ENCODE peak calls at places on chromosomes 5 and 9, in eight cellular contexts. One of them, this sample, is unnamed. For H3K4me1, the result is how much of the 10 kb centered on the place peaks cover.

GRCh38 chr9:12674961-12675360 is 18.2 kb upstream of the TYRP1 start:
- DNase-seq in cardiac muscle cell: no peak
- DNase-seq in heart right ventricle: no peak
- DNase-seq in ovary: no peak
- DNase-seq in gastrocnemius medialis: no peak
- DNase-seq in psoas muscle: no peak
- DNase-seq in PC-9: no peak
- DNase-seq in CD8-positive, alpha-beta T cell: no peak
- DNase-seq in this sample: no peak

GRCh38 chr5:10301266-10301665 is 6.4 kb downstream of the CMBL start:
- DNase-seq in cardiac muscle cell: no peak
- DNase-seq in heart right ventricle: no peak
- DNase-seq in ovary: no peak
- DNase-seq in gastrocnemius medialis: no peak
- DNase-seq in psoas muscle: no peak
- DNase-seq in PC-9: no peak
- DNase-seq in CD8-positive, alpha-beta T cell: no peak
- DNase-seq in this sample: no peak

GRCh38 chr5:163408311-163408923 is 29.0 kb upstream of the CCNG1 start:
- DNase-seq in cardiac muscle cell: peak
- DNase-seq in heart right ventricle: peak
- DNase-seq in ovary: peak
- DNase-seq in gastrocnemius medialis: no peak
- DNase-seq in psoas muscle: peak
- DNase-seq in PC-9: peak
- DNase-seq in CD8-positive, alpha-beta T cell: peak
- DNase-seq in this sample: peak

GRCh38 chr5:80747922-80748321 is 93.1 kb upstream of the DHFR start:
- DNase-seq in cardiac muscle cell: no peak
- DNase-seq in heart right ventricle: no peak
- DNase-seq in ovary: no peak
- DNase-seq in gastrocnemius medialis: no peak
- DNase-seq in psoas muscle: no peak
- DNase-seq in PC-9: no peak
- DNase-seq in CD8-positive, alpha-beta T cell: no peak
- DNase-seq in this sample: no peak

GRCh38 chr9:19074836-19075235 is 25.6 kb downstream of the RRAGA start:
- DNase-seq in cardiac muscle cell: no peak
- DNase-seq in heart right ventricle: no peak
- DNase-seq in ovary: no peak
- DNase-seq in gastrocnemius medialis: no peak
- DNase-seq in psoas muscle: no peak
- DNase-seq in PC-9: peak
- DNase-seq in CD8-positive, alpha-beta T cell: no peak
- DNase-seq in this sample: no peak

GRCh38 chr9:83628540-83628939 is 5.6 kb downstream of the IDNK start:
- DNase-seq in cardiac muscle cell: no peak
- DNase-seq in heart right ventricle: no peak
- DNase-seq in ovary: no peak
- DNase-seq in gastrocnemius medialis: no peak
- DNase-seq in psoas muscle: no peak
- DNase-seq in PC-9: no peak
- DNase-seq in CD8-positive, alpha-beta T cell: no peak
- DNase-seq in this sample: no peak

GRCh38 chr5:32465076-32465475 is 20.5 kb upstream of the ZFR start:
- DNase-seq in cardiac muscle cell: no peak
- DNase-seq in heart right ventricle: no peak
- DNase-seq in ovary: no peak
- DNase-seq in gastrocnemius medialis: no peak
- DNase-seq in psoas muscle: no peak
- DNase-seq in PC-9: no peak
- DNase-seq in CD8-positive, alpha-beta T cell: no peak
- DNase-seq in this sample: no peak

GRCh38 chr9:6645153-6646027 is at the start of gene GLDC:
- DNase-seq in cardiac muscle cell: peak
- DNase-seq in heart right ventricle: peak
- DNase-seq in ovary: peak
- DNase-seq in gastrocnemius medialis: peak
- DNase-seq in psoas muscle: peak
- DNase-seq in PC-9: no peak
- DNase-seq in CD8-positive, alpha-beta T cell: peak
- DNase-seq in this sample: peak

GRCh38 chr5:154316223-154316967 is 125.9 kb downstream of the GALNT10 start:
- DNase-seq in cardiac muscle cell: no peak
- DNase-seq in heart right ventricle: no peak
- DNase-seq in ovary: no peak
- DNase-seq in gastrocnemius medialis: no peak
- DNase-seq in psoas muscle: no peak
- DNase-seq in PC-9: no peak
- DNase-seq in CD8-positive, alpha-beta T cell: no peak
- DNase-seq in this sample: no peak

GRCh38 chr9:135218331-135219225 is 131.1 kb downstream of the OLFM1 start:
- DNase-seq in cardiac muscle cell: no peak
- DNase-seq in heart right ventricle: peak
- DNase-seq in ovary: peak
- DNase-seq in gastrocnemius medialis: no peak
- DNase-seq in psoas muscle: no peak
- DNase-seq in PC-9: no peak
- DNase-seq in CD8-positive, alpha-beta T cell: no peak
- DNase-seq in this sample: peak

GRCh38 chr5:128081111-128081865 is 2.3 kb upstream of the SLC12A2 start:
- DNase-seq in cardiac muscle cell: peak
- DNase-seq in heart right ventricle: no peak
- DNase-seq in ovary: no peak
- DNase-seq in gastrocnemius medialis: no peak
- DNase-seq in psoas muscle: no peak
- DNase-seq in PC-9: peak
- DNase-seq in CD8-positive, alpha-beta T cell: no peak
- DNase-seq in this sample: no peak

GRCh38 chr9:113626735-113627495 is 163.4 kb downstream of the RGS3 start:
- DNase-seq in cardiac muscle cell: no peak
- DNase-seq in heart right ventricle: peak
- DNase-seq in ovary: peak
- DNase-seq in gastrocnemius medialis: no peak
- DNase-seq in psoas muscle: peak
- DNase-seq in PC-9: no peak
- DNase-seq in CD8-positive, alpha-beta T cell: no peak
- DNase-seq in this sample: peak

GRCh38 chr5:148708854-148709253 is 54.5 kb upstream of the HTR4 start:
- DNase-seq in cardiac muscle cell: no peak
- DNase-seq in heart right ventricle: no peak
- DNase-seq in ovary: no peak
- DNase-seq in gastrocnemius medialis: no peak
- DNase-seq in psoas muscle: no peak
- DNase-seq in PC-9: no peak
- DNase-seq in CD8-positive, alpha-beta T cell: no peak
- DNase-seq in this sample: no peak

GRCh38 chr5:154221371-154221896 is 30.9 kb downstream of the GALNT10 start:
- DNase-seq in cardiac muscle cell: peak
- DNase-seq in heart right ventricle: no peak
- DNase-seq in ovary: no peak
- DNase-seq in gastrocnemius medialis: no peak
- DNase-seq in psoas muscle: peak
- DNase-seq in PC-9: peak
- DNase-seq in CD8-positive, alpha-beta T cell: peak
- DNase-seq in this sample: peak

GRCh38 chr9:137136926-137137607 is 1.9 kb upstream of the GRIN1 start:
- DNase-seq in cardiac muscle cell: no peak
- DNase-seq in heart right ventricle: no peak
- DNase-seq in ovary: no peak
- DNase-seq in gastrocnemius medialis: no peak
- DNase-seq in psoas muscle: no peak
- DNase-seq in PC-9: no peak
- DNase-seq in CD8-positive, alpha-beta T cell: no peak
- DNase-seq in this sample: no peak

GRCh38 chr5:115471674-115472073 is 72.9 kb downstream of the FEM1C start:
- DNase-seq in cardiac muscle cell: peak
- DNase-seq in heart right ventricle: peak
- DNase-seq in ovary: no peak
- DNase-seq in gastrocnemius medialis: peak
- DNase-seq in psoas muscle: peak
- DNase-seq in PC-9: no peak
- DNase-seq in CD8-positive, alpha-beta T cell: no peak
- DNase-seq in this sample: no peak

GRCh38 chr9:131222460-131222859 is 53.9 kb downstream of the FAM78A start:
- DNase-seq in cardiac muscle cell: no peak
- DNase-seq in heart right ventricle: no peak
- DNase-seq in ovary: no peak
- DNase-seq in gastrocnemius medialis: no peak
- DNase-seq in psoas muscle: no peak
- DNase-seq in PC-9: no peak
- DNase-seq in CD8-positive, alpha-beta T cell: no peak
- DNase-seq in this sample: no peak

GRCh38 chr5:153658606-153659005 is 168.1 kb downstream of the GRIA1 start:
- DNase-seq in cardiac muscle cell: no peak
- DNase-seq in heart right ventricle: no peak
- DNase-seq in ovary: no peak
- DNase-seq in gastrocnemius medialis: no peak
- DNase-seq in psoas muscle: no peak
- DNase-seq in PC-9: no peak
- DNase-seq in CD8-positive, alpha-beta T cell: no peak
- DNase-seq in this sample: no peak

GRCh38 chr9:2676466-2676865 is 40.8 kb upstream of the KCNV2 start:
- DNase-seq in cardiac muscle cell: no peak
- DNase-seq in heart right ventricle: no peak
- DNase-seq in ovary: no peak
- DNase-seq in gastrocnemius medialis: no peak
- DNase-seq in psoas muscle: no peak
- DNase-seq in PC-9: no peak
- DNase-seq in CD8-positive, alpha-beta T cell: no peak
- DNase-seq in this sample: no peak

GRCh38 chr5:168482361-168482760 is 3.9 kb upstream of the RARS1 start:
- DNase-seq in cardiac muscle cell: no peak
- DNase-seq in heart right ventricle: no peak
- DNase-seq in ovary: no peak
- DNase-seq in gastrocnemius medialis: no peak
- DNase-seq in psoas muscle: no peak
- DNase-seq in PC-9: no peak
- DNase-seq in CD8-positive, alpha-beta T cell: no peak
- DNase-seq in this sample: no peak

GRCh38 chr5:168479166-168479565 is 7.1 kb upstream of the RARS1 start:
- DNase-seq in cardiac muscle cell: no peak
- DNase-seq in heart right ventricle: no peak
- DNase-seq in ovary: no peak
- DNase-seq in gastrocnemius medialis: no peak
- DNase-seq in psoas muscle: no peak
- DNase-seq in PC-9: no peak
- DNase-seq in CD8-positive, alpha-beta T cell: no peak
- DNase-seq in this sample: no peak

GRCh38 chr5:168480601-168481000 is 5.7 kb upstream of the RARS1 start:
- DNase-seq in cardiac muscle cell: no peak
- DNase-seq in heart right ventricle: no peak
- DNase-seq in ovary: no peak
- DNase-seq in gastrocnemius medialis: no peak
- DNase-seq in psoas muscle: no peak
- DNase-seq in PC-9: no peak
- DNase-seq in CD8-positive, alpha-beta T cell: no peak
- DNase-seq in this sample: no peak

GRCh38 chr5:168477060-168477459 is 9.2 kb upstream of the RARS1 start:
- DNase-seq in cardiac muscle cell: peak
- DNase-seq in heart right ventricle: no peak
- DNase-seq in ovary: no peak
- DNase-seq in gastrocnemius medialis: no peak
- DNase-seq in psoas muscle: no peak
- DNase-seq in PC-9: no peak
- DNase-seq in CD8-positive, alpha-beta T cell: no peak
- DNase-seq in this sample: no peak

DNA sequence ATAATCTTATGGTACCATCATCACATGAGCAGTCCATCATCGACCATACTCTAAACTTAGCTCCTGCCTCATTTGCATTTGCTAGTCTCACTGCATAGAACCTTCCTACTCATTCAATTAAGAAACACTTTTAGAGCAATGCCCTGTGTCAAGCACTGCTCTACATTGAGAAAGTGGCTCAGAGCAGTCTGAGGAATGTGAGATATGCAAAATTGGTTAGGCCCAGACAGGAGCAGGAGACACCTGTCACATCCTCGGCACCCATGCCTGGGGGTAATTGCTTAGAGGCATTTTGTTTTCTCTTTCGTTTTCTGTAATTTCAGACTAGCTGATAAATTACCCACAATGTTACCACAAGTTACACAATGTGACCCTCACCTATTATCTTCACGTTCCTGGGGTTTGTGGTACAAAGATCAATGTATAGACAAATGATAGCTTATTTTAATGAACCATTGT is 4.9 kb upstream of the RARS1 start:
- DNase-seq in cardiac muscle cell: no peak
- DNase-seq in heart right ventricle: no peak
- DNase-seq in ovary: no peak
- DNase-seq in gastrocnemius medialis: no peak
- DNase-seq in psoas muscle: no peak
- DNase-seq in PC-9: peak
- DNase-seq in CD8-positive, alpha-beta T cell: no peak
- DNase-seq in this sample: no peak
- H3K27ac ChIP-seq in cardiac muscle cell: no peak
- H3K27ac ChIP-seq in heart right ventricle: no peak
- H3K27ac ChIP-seq in ovary: no peak
- H3K27ac ChIP-seq in gastrocnemius medialis: no peak
- H3K27ac ChIP-seq in psoas muscle: no peak
- H3K27ac ChIP-seq in PC-9: no peak
- H3K27ac ChIP-seq in CD8-positive, alpha-beta T cell: no peak
- H3K27ac ChIP-seq in this sample: no peak

DNA sequence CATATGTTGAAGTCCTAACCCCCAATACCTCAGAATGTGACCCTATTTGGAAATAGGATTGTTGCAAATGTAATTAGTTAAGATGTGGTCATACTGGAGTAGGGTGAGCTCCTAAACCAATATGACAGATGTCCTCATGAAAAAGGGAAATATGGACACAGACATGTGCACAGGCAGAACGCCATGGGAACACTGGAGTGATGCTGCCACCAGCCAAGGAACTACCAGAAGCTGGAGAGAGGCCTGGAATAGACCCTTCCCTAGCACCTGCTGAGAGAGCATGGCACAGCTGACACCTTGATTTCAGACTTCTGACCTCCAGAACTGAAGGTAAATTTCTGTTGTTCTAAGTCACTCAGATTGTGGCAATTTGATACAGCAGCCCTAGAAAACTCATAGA is 110.8 kb downstream of the CTNND2 start:
- DNase-seq in cardiac muscle cell: no peak
- DNase-seq in heart right ventricle: no peak
- DNase-seq in ovary: no peak
- DNase-seq in gastrocnemius medialis: no peak
- DNase-seq in psoas muscle: no peak
- DNase-seq in PC-9: no peak
- DNase-seq in CD8-positive, alpha-beta T cell: no peak
- DNase-seq in this sample: no peak
- H3K4me3 ChIP-seq in cardiac muscle cell: no peak
- H3K4me3 ChIP-seq in heart right ventricle: no peak
- H3K4me3 ChIP-seq in ovary: no peak
- H3K4me3 ChIP-seq in gastrocnemius medialis: no peak
- H3K4me3 ChIP-seq in psoas muscle: no peak
- H3K4me3 ChIP-seq in PC-9: no peak
- H3K4me3 ChIP-seq in CD8-positive, alpha-beta T cell: no peak
- H3K4me3 ChIP-seq in this sample: no peak

GRCh38 chr9:27468000-27468399 is 56.1 kb upstream of the IFNK start:
- DNase-seq in cardiac muscle cell: no peak
- DNase-seq in heart right ventricle: no peak
- DNase-seq in ovary: no peak
- DNase-seq in gastrocnemius medialis: no peak
- DNase-seq in psoas muscle: no peak
- DNase-seq in PC-9: no peak
- DNase-seq in CD8-positive, alpha-beta T cell: no peak
- DNase-seq in this sample: no peak
- H3K4me1 ChIP-seq in cardiac muscle cell: under half
- H3K4me1 ChIP-seq in heart right ventricle: under half
- H3K4me1 ChIP-seq in ovary: under half
- H3K4me1 ChIP-seq in gastrocnemius medialis: under half
- H3K4me1 ChIP-seq in psoas muscle: under half
- H3K4me1 ChIP-seq in PC-9: under half
- H3K4me1 ChIP-seq in CD8-positive, alpha-beta T cell: under half
- H3K4me1 ChIP-seq in this sample: under half

GRCh38 chr5:106749826-106750225 is 920.9 kb downstream of the EFNA5 start:
- DNase-seq in cardiac muscle cell: no peak
- DNase-seq in heart right ventricle: no peak
- DNase-seq in ovary: no peak
- DNase-seq in gastrocnemius medialis: no peak
- DNase-seq in psoas muscle: no peak
- DNase-seq in PC-9: no peak
- DNase-seq in CD8-positive, alpha-beta T cell: no peak
- DNase-seq in this sample: no peak
- H3K27ac ChIP-seq in cardiac muscle cell: no peak
- H3K27ac ChIP-seq in heart right ventricle: no peak
- H3K27ac ChIP-seq in ovary: no peak
- H3K27ac ChIP-seq in gastrocnemius medialis: no peak
- H3K27ac ChIP-seq in psoas muscle: no peak
- H3K27ac ChIP-seq in PC-9: no peak
- H3K27ac ChIP-seq in CD8-positive, alpha-beta T cell: no peak
- H3K27ac ChIP-seq in this sample: no peak

This sample was measured in tibial artery.